ENCODE peak calls at places on chromosome 15, in nine cellular contexts. M, N, V, L, W, I, T, U and B are unnamed samples.

GRCh38 chr15:48402778-48403177 is 71.5 kb downstream of the DUT start:
- DNase-seq in V (no peak), W (no peak), I (no peak), N (no peak), U (no peak), L (no peak), M (no peak), T (no peak), B (no peak)

GRCh38 chr15:35909414-35909813 is 363.4 kb upstream of the DPH6 start:
- DNase-seq in T (no peak), U (no peak), I (no peak), N (no peak), L (no peak), V (no peak), W (no peak), M (no peak), B (no peak)

GRCh38 chr15:40008061-40008460 is 30.9 kb downstream of the SRP14 start:
- DNase-seq in V (no peak), M (no peak), N (no peak), I (no peak), T (no peak), U (no peak), W (no peak), L (no peak), B (no peak)

GRCh38 chr15:90583471-90584252 is 53.9 kb downstream of the CRTC3 start:
- DNase-seq in W (no peak), T (no peak), V (peak; percentile 32), I (no peak), L (peak; percentile 37), M (no peak), U (no peak), N (no peak), B (no peak)

GRCh38 chr15:83565553-83566159 is 88.3 kb upstream of the ADAMTSL3 start:
- DNase-seq in N (no peak), U (no peak), L (no peak), W (no peak), T (peak; percentile 30), I (no peak), V (no peak), M (peak; percentile 10), B (peak; percentile 4)

GRCh38 chr15:35061171-35062163 is 23.6 kb downstream of the NANOGP8 start:
- DNase-seq in V (peak; percentile 35), N (no peak), W (no peak), I (no peak), M (no peak), T (no peak), L (no peak), U (no peak), B (no peak)

GRCh38 chr15:91919014-91919534 is 65.6 kb downstream of the SLCO3A1 start:
- DNase-seq in L (no peak), M (peak; percentile 22), T (no peak), I (no peak), U (no peak), N (no peak), V (no peak), W (no peak), B (peak; percentile 52)

GRCh38 chr15:69319384-69320375 is 21.0 kb downstream of the PAQR5 start:
- DNase-seq in V (no peak), U (no peak), I (peak; percentile 82), W (no peak), L (no peak), M (no peak), T (no peak), N (no peak), B (no peak)

GRCh38 chr15:61227269-61228024 is 1.7 kb downstream of the RORA start:
- DNase-seq in N (no peak), U (no peak), T (peak; percentile 81), V (peak; percentile 38), I (no peak), W (no peak), M (peak; percentile 66), L (no peak), B (peak; percentile 36)

GRCh38 chr15:35260961-35261360 is 175.9 kb upstream of the NANOGP8 start:
- DNase-seq in L (no peak), T (no peak), N (no peak), I (no peak), W (no peak), V (no peak), M (no peak), U (no peak), B (no peak)

GRCh38 chr15:76674883-76675282 is 230.3 kb downstream of the SCAPER start:
- DNase-seq in M (no peak), T (peak; percentile 2), V (no peak), N (no peak), L (no peak), I (no peak), W (no peak), U (no peak), B (no peak)

GRCh38 chr15:79172032-79172481 is 81.5 kb upstream of the RASGRF1 start:
- DNase-seq in U (no peak), V (peak; percentile 33), N (no peak), M (no peak), W (no peak), T (no peak), L (no peak), I (peak; percentile 94), B (no peak)

GRCh38 chr15:74170083-74170844 is 3.2 kb upstream of the ISLR start:
- DNase-seq in W (no peak), N (no peak), I (peak; percentile 91), U (no peak), L (no peak), T (no peak), M (no peak), V (no peak), B (no peak)

GRCh38 chr15:30922469-30923311 is 19.0 kb downstream of the FAN1 start:
- DNase-seq in U (no peak), T (peak; percentile 29), V (peak; percentile 40), W (no peak), M (no peak), N (no peak), L (no peak), I (no peak), B (no peak)

GRCh38 chr15:69579950-69580618 is 127.5 kb downstream of the RPLP1 start:
- DNase-seq in N (no peak), I (no peak), T (no peak), V (no peak), M (no peak), W (no peak), L (no peak), U (no peak), B (no peak)

GRCh38 chr15:94592495-94592894 is 361.1 kb downstream of the MCTP2 start:
- DNase-seq in U (no peak), I (no peak), T (no peak), M (no peak), N (no peak), W (no peak), L (no peak), V (no peak), B (no peak)

GRCh38 chr15:101480613-101481380 is 8.7 kb downstream of the PCSK6 start:
- DNase-seq in I (no peak), T (no peak), V (no peak), L (no peak), M (no peak), W (no peak), U (no peak), N (no peak), B (no peak)

GRCh38 chr15:69852482-69853275 is 245.0 kb downstream of the TLE3 start:
- DNase-seq in L (no peak), U (no peak), V (no peak), I (no peak), T (peak; percentile 16), W (no peak), M (no peak), N (no peak), B (no peak)

GRCh38 chr15:23823508-23823907 is 136.4 kb upstream of the NDN start:
- DNase-seq in N (no peak), W (no peak), I (no peak), V (peak; percentile 75), U (no peak), L (no peak), M (no peak), T (no peak), B (no peak)

GRCh38 chr15:98401029-98401428 is 247.3 kb upstream of the IGF1R start:
- DNase-seq in L (no peak), N (no peak), T (no peak), M (no peak), I (no peak), U (no peak), V (no peak), W (no peak), B (no peak)

GRCh38 chr15:66496951-66497501 is 536 bp downstream of the SNAPC5 start:
- DNase-seq in W (no peak), L (no peak), T (no peak), N (no peak), U (no peak), I (no peak), V (no peak), M (no peak), B (no peak)

GRCh38 chr15:80152896-80153876 is at the start of gene FAH:
- DNase-seq in V (no peak), N (no peak), I (no peak), M (peak; percentile 27), U (no peak), T (peak; percentile 19), L (peak; percentile 13), W (no peak), B (peak; percentile 22)

GRCh38 chr15:79218588-79219200 is 63.8 kb upstream of the ANKRD34C start:
- DNase-seq in N (no peak), W (no peak), U (no peak), T (peak; percentile 40), L (no peak), M (no peak), V (no peak), I (no peak), B (no peak)

GRCh38 chr15:71444032-71444810 is 328.9 kb downstream of the THSD4 start:
- DNase-seq in N (no peak), U (no peak), T (no peak), V (no peak), L (no peak), I (no peak), W (no peak), M (no peak), B (no peak)

GRCh38 chr15:52178765-52179164 is 12.4 kb downstream of the GNB5 start:
- DNase-seq in T (peak; percentile 5), I (no peak), U (no peak), L (no peak), V (no peak), N (no peak), M (no peak), W (no peak), B (no peak)